ENCODE peak calls at places on chromosomes 4 and X, in ten cellular contexts. I, Z, O, S, Y, H, J, A, G and B are unnamed samples.
A peak's percentile ranks its signal among the peaks of the same experiment; 100 is the strongest.

GRCh38 chr4:170667814-170668213 is 578.1 kb upstream of the AADAT start:
- DNase-seq in I (no peak), Z (no peak), O (no peak), S (no peak), Y (no peak), H (no peak), J (no peak), A (no peak), G (no peak), B (no peak)

GRCh38 chr4:173735585-173735984 is 205.6 kb upstream of the HAND2 start:
- DNase-seq in I (no peak), Z (no peak), O (no peak), S (no peak), Y (peak; percentile 22), H (no peak), J (no peak), A (no peak), G (no peak), B (no peak)

GRCh38 chr4:7252510-7253340 is 60.4 kb downstream of the SORCS2 start:
- DNase-seq in I (no peak), Z (no peak), O (no peak), S (no peak), Y (no peak), H (no peak), J (no peak), A (no peak), G (no peak), B (no peak)

GRCh38 chrX:39125834-39126233 is 324.6 kb downstream of the MID1IP1 start:
- DNase-seq in I (no peak), Z (no peak), O (peak; percentile 43), S (no peak), Y (peak; percentile 20), H (no peak), J (no peak), A (no peak), G (no peak), B (no peak)

GRCh38 chr4:82799006-82799881 is 648 bp upstream of the SCD5 start:
- DNase-seq in I (no peak), Z (peak; percentile 13), O (no peak), S (peak; percentile 40), Y (no peak), H (no peak), J (no peak), A (no peak), G (no peak), B (no peak)

GRCh38 chrX:15675490-15675921 is 10.9 kb upstream of the CLTRN start:
- DNase-seq in I (peak; percentile 96), Z (peak; percentile 91), O (peak; percentile 92), S (peak; percentile 90), Y (peak; percentile 71), H (no peak), J (no peak), A (peak; percentile 87), G (peak; percentile 89), B (no peak)

GRCh38 chr4:14169460-14169859 is 541.9 kb upstream of the BOD1L1 start:
- DNase-seq in I (no peak), Z (no peak), O (no peak), S (no peak), Y (no peak), H (peak; percentile 25), J (peak; percentile 65), A (no peak), G (no peak), B (no peak)

GRCh38 chr4:43357252-43357974 is 464.9 kb downstream of the GRXCR1 start:
- DNase-seq in I (no peak), Z (no peak), O (no peak), S (no peak), Y (no peak), H (no peak), J (no peak), A (no peak), G (no peak), B (no peak)

GRCh38 chr4:87105101-87105852 is 115.1 kb downstream of the KLHL8 start:
- DNase-seq in I (no peak), Z (no peak), O (no peak), S (no peak), Y (no peak), H (no peak), J (no peak), A (no peak), G (no peak), B (no peak)

GRCh38 chr4:87109121-87109520 is 111.3 kb downstream of the KLHL8 start:
- DNase-seq in I (no peak), Z (no peak), O (no peak), S (no peak), Y (no peak), H (no peak), J (no peak), A (no peak), G (peak; percentile 10), B (no peak)

GRCh38 chr4:87109945-87110344 is 110.5 kb downstream of the KLHL8 start:
- DNase-seq in I (no peak), Z (no peak), O (no peak), S (no peak), Y (no peak), H (no peak), J (no peak), A (no peak), G (no peak), B (no peak)

GRCh38 chr4:87112063-87112462 is 108.4 kb downstream of the KLHL8 start:
- DNase-seq in I (no peak), Z (no peak), O (no peak), S (no peak), Y (no peak), H (no peak), J (peak; percentile 62), A (no peak), G (no peak), B (no peak)

DNA sequence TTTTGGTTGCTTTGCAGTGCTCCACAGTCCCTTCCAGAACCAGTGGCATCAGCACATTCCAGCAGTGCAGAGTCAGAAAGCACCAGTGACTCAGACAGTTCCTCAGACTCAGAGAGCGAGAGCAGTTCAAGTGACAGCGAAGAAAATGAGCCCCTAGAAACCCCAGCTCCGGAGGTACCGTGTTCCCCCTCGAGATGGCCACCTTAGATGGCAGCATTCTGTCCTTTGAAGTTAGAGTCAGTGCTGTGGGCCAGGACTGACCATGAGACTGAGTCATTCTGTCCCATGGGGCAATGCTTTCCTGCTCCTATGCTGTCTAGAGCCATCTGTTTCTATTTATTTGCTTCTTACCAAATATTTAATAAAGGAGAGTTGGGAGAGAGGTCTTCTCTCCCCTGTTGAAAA is 112.3 kb downstream of the KLHL8 start:
- DNase-seq in I (no peak), Z (no peak), O (no peak), S (no peak), Y (peak; percentile 36), H (peak; percentile 84), J (peak; percentile 85), A (peak; percentile 63), G (peak; percentile 63), B (no peak)
- H3K4me3 ChIP-seq in I (no peak overlapping the region), Z (no peak overlapping the region), O (no peak overlapping the region), S (no peak overlapping the region), Y (no peak overlapping the region), H (peak overlapping the region; percentile 8), J (no peak overlapping the region), A (no peak overlapping the region), G (no peak overlapping the region), B (peak overlapping the region; percentile 21)

DNA sequence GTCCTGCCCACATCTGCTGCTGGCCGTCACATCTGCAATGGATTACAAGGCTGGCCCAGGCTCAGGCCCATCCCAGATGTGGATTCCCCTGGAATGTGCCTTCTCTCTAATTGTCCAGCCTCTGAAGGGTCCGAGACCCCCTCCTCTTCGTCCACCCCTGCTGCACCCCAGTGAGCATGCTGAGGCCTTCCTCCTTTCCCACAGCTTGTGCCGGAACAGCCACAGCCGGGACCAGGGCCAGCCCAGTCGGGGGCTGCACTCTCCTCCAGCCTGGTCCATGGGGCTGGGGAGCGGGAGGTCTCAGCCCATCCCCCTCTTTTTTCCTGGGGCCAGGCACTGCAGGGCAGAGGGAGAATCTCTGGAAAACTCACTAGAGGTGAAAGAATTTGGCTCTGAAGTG is 114.9 kb upstream of the NALF2 start:
- DNase-seq in I (no peak), Z (no peak), O (no peak), S (no peak), Y (no peak), H (no peak), J (no peak), A (no peak), G (no peak), B (no peak)
- H3K27me3 ChIP-seq in I (no peaks in the 10 kb centered on the region), Z (no peaks in the 10 kb centered on the region), O (peaks cover 31% of the 10 kb centered on the region), S (peaks cover 2% of the 10 kb centered on the region), Y (no peaks in the 10 kb centered on the region), H (no peaks in the 10 kb centered on the region), J (peaks cover 53% of the 10 kb centered on the region), A (no peaks in the 10 kb centered on the region), G (no peaks in the 10 kb centered on the region), B (no peaks in the 10 kb centered on the region)

GRCh38 chrX:144566592-144566991 is 680.7 kb upstream of the SPANXN1 start:
- DNase-seq in I (no peak), Z (no peak), O (no peak), S (peak; percentile 10), Y (no peak), H (no peak), J (no peak), A (no peak), G (no peak), B (no peak)
- H3K9me3 ChIP-seq in I (no peaks in the 10 kb centered on the region), Z (no peaks in the 10 kb centered on the region), O (no peaks in the 10 kb centered on the region), S (no peaks in the 10 kb centered on the region), Y (no peaks in the 10 kb centered on the region), H (no peaks in the 10 kb centered on the region), J (no peaks in the 10 kb centered on the region), A (no peaks in the 10 kb centered on the region), G (peaks cover 36% of the 10 kb centered on the region), B (no peaks in the 10 kb centered on the region)

GRCh38 chrX:152821145-152821765 is 9.3 kb downstream of the CETN2 start:
- DNase-seq in I (no peak), Z (peak; percentile 46), O (peak; percentile 41), S (peak; percentile 72), Y (no peak), H (peak; percentile 25), J (peak; percentile 32), A (peak; percentile 53), G (peak; percentile 51), B (no peak)

GRCh38 chrX:152822383-152823086 is 8.0 kb downstream of the CETN2 start:
- DNase-seq in I (no peak), Z (no peak), O (no peak), S (no peak), Y (no peak), H (no peak), J (peak; percentile 48), A (no peak), G (no peak), B (no peak)

GRCh38 chrX:152819732-152820131 is 10.8 kb downstream of the CETN2 start:
- DNase-seq in I (no peak), Z (no peak), O (no peak), S (no peak), Y (no peak), H (peak; percentile 32), J (peak; percentile 79), A (no peak), G (no peak), B (peak; percentile 27)

GRCh38 chrX:152817082-152817744 is 13.3 kb downstream of the CETN2 start:
- DNase-seq in I (no peak), Z (peak; percentile 26), O (peak; percentile 21), S (peak; percentile 53), Y (no peak), H (peak; percentile 50), J (peak; percentile 54), A (peak; percentile 31), G (peak; percentile 40), B (peak; percentile 15)

DNA sequence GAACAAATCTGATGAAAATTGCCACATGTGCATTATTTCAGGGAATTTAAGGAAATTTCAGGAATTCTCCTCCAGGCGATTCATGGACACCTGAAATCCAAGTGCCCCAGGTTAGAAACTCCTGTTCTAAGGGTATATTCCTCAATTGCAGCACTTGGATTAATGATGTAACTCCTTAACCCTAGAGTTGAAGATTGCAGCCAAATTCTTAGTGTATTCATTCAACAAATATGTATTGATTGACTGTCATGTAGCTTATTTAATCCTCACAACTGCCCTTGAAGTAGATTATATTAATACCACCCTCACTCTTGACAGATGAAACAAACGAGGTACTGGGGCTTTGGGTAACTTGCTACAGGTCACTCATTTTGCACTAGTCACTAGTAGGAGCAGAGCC is 11.3 kb downstream of the CETN2 start:
- DNase-seq in I (no peak), Z (no peak), O (no peak), S (no peak), Y (no peak), H (peak; percentile 24), J (peak; percentile 31), A (no peak), G (no peak), B (no peak)
- H3K4me3 ChIP-seq in I (no peak overlapping the region), Z (no peak overlapping the region), O (no peak overlapping the region), S (no peak overlapping the region), Y (no peak overlapping the region), H (no peak overlapping the region), J (no peak overlapping the region), A (no peak overlapping the region), G (no peak overlapping the region), B (no peak overlapping the region)